ENCODE peak calls at places on chromosome X, in seven cellular contexts. One of them, this sample, is unnamed.

GRCh38 chrX:30941898-30942297 is 52.8 kb upstream of the TAB3 start:
- DNase-seq in heart right ventricle: no peak
- DNase-seq in stomach: no peak
- DNase-seq in fibroblast of the aortic adventitia: no peak
- DNase-seq in progenitor cell of endocrine pancreas: no peak
- DNase-seq in neural progenitor cell: no peak
- DNase-seq in body of pancreas: no peak
- DNase-seq in this sample: no peak

GRCh38 chrX:150680974-150681373 is 12.2 kb upstream of the MTMR1 start:
- DNase-seq in heart right ventricle: no peak
- DNase-seq in stomach: no peak
- DNase-seq in fibroblast of the aortic adventitia: peak; percentile 32
- DNase-seq in progenitor cell of endocrine pancreas: no peak
- DNase-seq in neural progenitor cell: peak; percentile 34
- DNase-seq in body of pancreas: peak; percentile 28
- DNase-seq in this sample: no peak

GRCh38 chrX:10399152-10399741 is 221.1 kb downstream of the MID1 start:
- DNase-seq in heart right ventricle: no peak
- DNase-seq in stomach: no peak
- DNase-seq in fibroblast of the aortic adventitia: no peak
- DNase-seq in progenitor cell of endocrine pancreas: no peak
- DNase-seq in neural progenitor cell: no peak
- DNase-seq in body of pancreas: no peak
- DNase-seq in this sample: no peak

GRCh38 chrX:46757593-46757992 is 1.3 kb downstream of the SLC9A7 start:
- DNase-seq in heart right ventricle: no peak
- DNase-seq in stomach: no peak
- DNase-seq in fibroblast of the aortic adventitia: no peak
- DNase-seq in progenitor cell of endocrine pancreas: no peak
- DNase-seq in neural progenitor cell: no peak
- DNase-seq in body of pancreas: no peak
- DNase-seq in this sample: no peak

GRCh38 chrX:21929209-21929608 is 11.3 kb upstream of the SMS start:
- DNase-seq in heart right ventricle: no peak
- DNase-seq in stomach: no peak
- DNase-seq in fibroblast of the aortic adventitia: no peak
- DNase-seq in progenitor cell of endocrine pancreas: no peak
- DNase-seq in neural progenitor cell: no peak
- DNase-seq in body of pancreas: no peak
- DNase-seq in this sample: no peak

GRCh38 chrX:151870603-151871002 is 42.1 kb upstream of the MAGEA4 start:
- DNase-seq in heart right ventricle: no peak
- DNase-seq in stomach: no peak
- DNase-seq in fibroblast of the aortic adventitia: peak; percentile 91
- DNase-seq in progenitor cell of endocrine pancreas: no peak
- DNase-seq in neural progenitor cell: no peak
- DNase-seq in body of pancreas: no peak
- DNase-seq in this sample: no peak

GRCh38 chrX:109918753-109919152 is 84.2 kb upstream of the TMEM164 start:
- DNase-seq in heart right ventricle: no peak
- DNase-seq in stomach: no peak
- DNase-seq in fibroblast of the aortic adventitia: no peak
- DNase-seq in progenitor cell of endocrine pancreas: no peak
- DNase-seq in neural progenitor cell: no peak
- DNase-seq in body of pancreas: no peak
- DNase-seq in this sample: no peak

GRCh38 chrX:50448565-50448964 is 22.1 kb downstream of the DGKK start:
- DNase-seq in heart right ventricle: no peak
- DNase-seq in stomach: no peak
- DNase-seq in fibroblast of the aortic adventitia: no peak
- DNase-seq in progenitor cell of endocrine pancreas: no peak
- DNase-seq in neural progenitor cell: no peak
- DNase-seq in body of pancreas: no peak
- DNase-seq in this sample: no peak

GRCh38 chrX:41655631-41656030 is 33.1 kb upstream of the GPR34 start:
- DNase-seq in heart right ventricle: no peak
- DNase-seq in stomach: no peak
- DNase-seq in fibroblast of the aortic adventitia: no peak
- DNase-seq in progenitor cell of endocrine pancreas: no peak
- DNase-seq in neural progenitor cell: no peak
- DNase-seq in body of pancreas: no peak
- DNase-seq in this sample: no peak

GRCh38 chrX:153875391-153876111 is 10.4 kb downstream of the L1CAM start:
- DNase-seq in heart right ventricle: peak; percentile 51
- DNase-seq in stomach: peak; percentile 60
- DNase-seq in fibroblast of the aortic adventitia: peak; percentile 16
- DNase-seq in progenitor cell of endocrine pancreas: peak; percentile 65
- DNase-seq in neural progenitor cell: peak; percentile 82
- DNase-seq in body of pancreas: peak; percentile 33
- DNase-seq in this sample: no peak

GRCh38 chrX:51860679-51861078 is 32.7 kb upstream of the MAGED1 start:
- DNase-seq in heart right ventricle: peak; percentile 3
- DNase-seq in stomach: no peak
- DNase-seq in fibroblast of the aortic adventitia: peak; percentile 36
- DNase-seq in progenitor cell of endocrine pancreas: no peak
- DNase-seq in neural progenitor cell: peak; percentile 52
- DNase-seq in body of pancreas: peak; percentile 15
- DNase-seq in this sample: no peak

GRCh38 chrX:50609796-50610195 is 139.2 kb upstream of the DGKK start:
- DNase-seq in heart right ventricle: no peak
- DNase-seq in stomach: no peak
- DNase-seq in fibroblast of the aortic adventitia: no peak
- DNase-seq in progenitor cell of endocrine pancreas: no peak
- DNase-seq in neural progenitor cell: no peak
- DNase-seq in body of pancreas: no peak
- DNase-seq in this sample: no peak

GRCh38 chrX:108322243-108322642 is 116.0 kb downstream of the COL4A6 start:
- DNase-seq in heart right ventricle: no peak
- DNase-seq in stomach: no peak
- DNase-seq in fibroblast of the aortic adventitia: no peak
- DNase-seq in progenitor cell of endocrine pancreas: no peak
- DNase-seq in neural progenitor cell: no peak
- DNase-seq in body of pancreas: no peak
- DNase-seq in this sample: no peak

GRCh38 chrX:132227383-132228112 is 8.3 kb upstream of the RAP2C start:
- DNase-seq in heart right ventricle: no peak
- DNase-seq in stomach: no peak
- DNase-seq in fibroblast of the aortic adventitia: peak; percentile 41
- DNase-seq in progenitor cell of endocrine pancreas: no peak
- DNase-seq in neural progenitor cell: no peak
- DNase-seq in body of pancreas: no peak
- DNase-seq in this sample: no peak

GRCh38 chrX:135384161-135384836 is 37.4 kb upstream of the SMIM10L2A start:
- DNase-seq in heart right ventricle: no peak
- DNase-seq in stomach: no peak
- DNase-seq in fibroblast of the aortic adventitia: no peak
- DNase-seq in progenitor cell of endocrine pancreas: no peak
- DNase-seq in neural progenitor cell: no peak
- DNase-seq in body of pancreas: no peak
- DNase-seq in this sample: no peak

GRCh38 chrX:152588206-152588605 is 49.5 kb upstream of the GABRQ start:
- DNase-seq in heart right ventricle: no peak
- DNase-seq in stomach: no peak
- DNase-seq in fibroblast of the aortic adventitia: no peak
- DNase-seq in progenitor cell of endocrine pancreas: no peak
- DNase-seq in neural progenitor cell: no peak
- DNase-seq in body of pancreas: no peak
- DNase-seq in this sample: no peak

GRCh38 chrX:111348363-111348927 is 63.5 kb downstream of the DCX start:
- DNase-seq in heart right ventricle: peak; percentile 3
- DNase-seq in stomach: no peak
- DNase-seq in fibroblast of the aortic adventitia: no peak
- DNase-seq in progenitor cell of endocrine pancreas: no peak
- DNase-seq in neural progenitor cell: no peak
- DNase-seq in body of pancreas: no peak
- DNase-seq in this sample: no peak

GRCh38 chrX:5842601-5843000 is 386.1 kb downstream of the NLGN4X start:
- DNase-seq in heart right ventricle: no peak
- DNase-seq in stomach: no peak
- DNase-seq in fibroblast of the aortic adventitia: no peak
- DNase-seq in progenitor cell of endocrine pancreas: no peak
- DNase-seq in neural progenitor cell: no peak
- DNase-seq in body of pancreas: no peak
- DNase-seq in this sample: no peak

GRCh38 chrX:4844376-4844775 is 1130.9 kb upstream of the PRKX start:
- DNase-seq in heart right ventricle: no peak
- DNase-seq in stomach: peak; percentile 27
- DNase-seq in fibroblast of the aortic adventitia: no peak
- DNase-seq in progenitor cell of endocrine pancreas: no peak
- DNase-seq in neural progenitor cell: no peak
- DNase-seq in body of pancreas: peak; percentile 16
- DNase-seq in this sample: no peak

GRCh38 chrX:155334486-155335316 is at the start of gene CLIC2:
- DNase-seq in heart right ventricle: peak; percentile 40
- DNase-seq in stomach: peak; percentile 31
- DNase-seq in fibroblast of the aortic adventitia: peak; percentile 93
- DNase-seq in progenitor cell of endocrine pancreas: no peak
- DNase-seq in neural progenitor cell: no peak
- DNase-seq in body of pancreas: peak; percentile 12
- DNase-seq in this sample: no peak

GRCh38 chrX:12583543-12583942 is 207.7 kb upstream of the PRPS2 start:
- DNase-seq in heart right ventricle: no peak
- DNase-seq in stomach: no peak
- DNase-seq in fibroblast of the aortic adventitia: no peak
- DNase-seq in progenitor cell of endocrine pancreas: no peak
- DNase-seq in neural progenitor cell: no peak
- DNase-seq in body of pancreas: no peak
- DNase-seq in this sample: no peak

GRCh38 chrX:12580548-12580947 is 210.7 kb upstream of the PRPS2 start:
- DNase-seq in heart right ventricle: no peak
- DNase-seq in stomach: no peak
- DNase-seq in fibroblast of the aortic adventitia: no peak
- DNase-seq in progenitor cell of endocrine pancreas: no peak
- DNase-seq in neural progenitor cell: no peak
- DNase-seq in body of pancreas: no peak
- DNase-seq in this sample: no peak

GRCh38 chrX:12579311-12579710 is 211.9 kb upstream of the PRPS2 start:
- DNase-seq in heart right ventricle: no peak
- DNase-seq in stomach: no peak
- DNase-seq in fibroblast of the aortic adventitia: no peak
- DNase-seq in progenitor cell of endocrine pancreas: no peak
- DNase-seq in neural progenitor cell: no peak
- DNase-seq in body of pancreas: no peak
- DNase-seq in this sample: no peak

DNA sequence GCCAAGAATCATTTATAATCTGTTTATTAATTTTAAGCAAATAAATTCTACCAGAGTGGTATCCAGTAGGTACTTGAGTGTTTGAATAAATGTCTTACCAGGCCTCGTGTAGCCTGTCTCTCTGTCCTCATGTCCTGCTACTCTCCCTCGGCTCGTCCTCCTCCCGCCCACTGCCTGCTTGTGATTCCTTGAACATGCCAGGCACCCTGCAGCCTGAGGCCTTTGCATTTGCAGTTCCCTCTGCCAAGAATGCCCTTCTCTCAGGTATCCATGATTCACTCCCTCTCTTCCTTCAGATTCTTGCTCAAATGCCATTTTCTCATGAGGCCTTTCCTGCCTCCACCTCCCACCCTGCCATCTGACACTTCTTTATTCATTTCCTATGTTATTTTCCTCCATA is 209.7 kb upstream of the PRPS2 start:
- DNase-seq in heart right ventricle: no peak
- DNase-seq in stomach: no peak
- DNase-seq in fibroblast of the aortic adventitia: no peak
- DNase-seq in progenitor cell of endocrine pancreas: no peak
- DNase-seq in neural progenitor cell: no peak
- DNase-seq in body of pancreas: no peak
- DNase-seq in this sample: no peak
- TF ChIP-seq CTCF in heart right ventricle: no peak
- TF ChIP-seq CTCF in stomach: no peak
- TF ChIP-seq CTCF in fibroblast of the aortic adventitia: no peak
- TF ChIP-seq CTCF in progenitor cell of endocrine pancreas: no peak
- TF ChIP-seq CTCF in neural progenitor cell: no peak
- TF ChIP-seq CTCF in body of pancreas: no peak
- TF ChIP-seq CTCF in this sample: no peak

GRCh38 chrX:118325453-118325852 is 20.5 kb upstream of the WDR44 start:
- DNase-seq in heart right ventricle: no peak
- DNase-seq in stomach: no peak
- DNase-seq in fibroblast of the aortic adventitia: peak; percentile 7
- DNase-seq in progenitor cell of endocrine pancreas: no peak
- DNase-seq in neural progenitor cell: no peak
- DNase-seq in body of pancreas: no peak
- DNase-seq in this sample: no peak
- TF ChIP-seq CTCF in heart right ventricle: peak; percentile 29
- TF ChIP-seq CTCF in stomach: no peak
- TF ChIP-seq CTCF in fibroblast of the aortic adventitia: peak; percentile 40
- TF ChIP-seq CTCF in progenitor cell of endocrine pancreas: peak; percentile 42
- TF ChIP-seq CTCF in neural progenitor cell: peak; percentile 31
- TF ChIP-seq CTCF in body of pancreas: peak; percentile 8
- TF ChIP-seq CTCF in this sample: peak; percentile 11

GRCh38 chrX:24838624-24839023 is 144.9 kb downstream of the POLA1 start:
- DNase-seq in heart right ventricle: peak; percentile 4
- DNase-seq in stomach: no peak
- DNase-seq in fibroblast of the aortic adventitia: peak; percentile 64
- DNase-seq in progenitor cell of endocrine pancreas: no peak
- DNase-seq in neural progenitor cell: peak; percentile 52
- DNase-seq in body of pancreas: peak; percentile 6
- DNase-seq in this sample: no peak
- TF ChIP-seq CTCF in heart right ventricle: peak; percentile 65
- TF ChIP-seq CTCF in stomach: no peak
- TF ChIP-seq CTCF in fibroblast of the aortic adventitia: peak; percentile 53
- TF ChIP-seq CTCF in progenitor cell of endocrine pancreas: peak; percentile 75
- TF ChIP-seq CTCF in neural progenitor cell: peak; percentile 87
- TF ChIP-seq CTCF in body of pancreas: no peak
- TF ChIP-seq CTCF in this sample: peak; percentile 50

GRCh38 chrX:18354369-18355329 is at the start of gene SCML2:
- DNase-seq in heart right ventricle: peak; percentile 17
- DNase-seq in stomach: peak; percentile 35
- DNase-seq in fibroblast of the aortic adventitia: peak; percentile 35
- DNase-seq in progenitor cell of endocrine pancreas: peak; percentile 34
- DNase-seq in neural progenitor cell: peak; percentile 71
- DNase-seq in body of pancreas: peak; percentile 16
- DNase-seq in this sample: no peak

GRCh38 chrX:18351774-18352173 is 2.7 kb downstream of the SCML2 start:
- DNase-seq in heart right ventricle: no peak
- DNase-seq in stomach: no peak
- DNase-seq in fibroblast of the aortic adventitia: no peak
- DNase-seq in progenitor cell of endocrine pancreas: no peak
- DNase-seq in neural progenitor cell: peak; percentile 31
- DNase-seq in body of pancreas: no peak
- DNase-seq in this sample: no peak

GRCh38 chrX:18348047-18348446 is 6.4 kb downstream of the SCML2 start:
- DNase-seq in heart right ventricle: no peak
- DNase-seq in stomach: no peak
- DNase-seq in fibroblast of the aortic adventitia: no peak
- DNase-seq in progenitor cell of endocrine pancreas: no peak
- DNase-seq in neural progenitor cell: no peak
- DNase-seq in body of pancreas: no peak
- DNase-seq in this sample: no peak

DNA sequence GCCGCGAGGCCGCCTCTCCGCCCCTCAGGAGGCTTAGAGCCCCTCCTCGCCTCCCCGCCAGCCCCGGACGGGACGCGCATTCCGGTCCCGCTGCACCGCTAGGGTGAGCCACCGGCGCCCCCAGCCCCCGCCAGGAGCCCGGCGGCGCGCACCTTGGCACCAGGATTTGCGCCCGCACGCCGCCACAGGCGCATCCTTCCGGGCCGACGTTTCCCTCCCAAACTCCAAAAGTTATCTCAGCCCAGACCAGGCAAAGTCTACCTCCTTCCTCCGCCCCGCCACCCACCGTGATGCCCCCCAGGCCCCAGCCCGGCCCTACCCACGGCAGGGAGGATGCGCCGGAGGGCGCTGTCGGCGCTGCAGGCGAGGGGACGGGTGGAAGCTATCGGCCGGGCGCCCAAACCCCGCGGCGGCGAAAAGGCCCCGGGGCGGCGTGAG is 538 bp downstream of the SCML2 start:
- DNase-seq in heart right ventricle: peak; percentile 3
- DNase-seq in stomach: no peak
- DNase-seq in fibroblast of the aortic adventitia: no peak
- DNase-seq in progenitor cell of endocrine pancreas: peak; percentile 37
- DNase-seq in neural progenitor cell: peak; percentile 70
- DNase-seq in body of pancreas: peak; percentile 1
- DNase-seq in this sample: no peak
- TF ChIP-seq CTCF in heart right ventricle: no peak
- TF ChIP-seq CTCF in stomach: no peak
- TF ChIP-seq CTCF in fibroblast of the aortic adventitia: peak; percentile 5
- TF ChIP-seq CTCF in progenitor cell of endocrine pancreas: peak; percentile 36
- TF ChIP-seq CTCF in neural progenitor cell: peak; percentile 22
- TF ChIP-seq CTCF in body of pancreas: no peak
- TF ChIP-seq CTCF in this sample: no peak

This sample was measured in D721Med.